ENCODE peak calls at places on chromosomes 13 and 19, in five cellular contexts. S is fibroblast of lung; T is stimulated activated effector memory CD8-positive, alpha-beta T cell treated with anti-CD3 and anti-CD28 coated beads, Interleukin-12 subunit alpha, Interleukin-12 subunit beta, amount 100 ng/mL, for 72 hours; U is M059J; D is D721Med. R is an unnamed sample.

GRCh38 chr13:106311004-106311403 is 224.5 kb downstream of the EFNB2 start:
- DNase-seq in T (no peak), S (no peak), U (no peak), D (no peak), R (no peak)

GRCh38 chr13:48923376-48923775 is 52.3 kb upstream of the FNDC3A start:
- DNase-seq in T (no peak), U (no peak), D (no peak), S (no peak), R (no peak)

GRCh38 chr19:4557971-4558941 is 1.2 kb downstream of the SEMA6B start:
- DNase-seq in S (no peak), D (peak), T (peak), U (no peak), R (peak)

GRCh38 chr19:40804783-40805242 is 5.8 kb downstream of the EGLN2 start:
- DNase-seq in D (no peak), T (no peak), U (no peak), S (no peak), R (no peak)

GRCh38 chr13:40333238-40333637 is 333.2 kb downstream of the FOXO1 start:
- DNase-seq in D (no peak), U (no peak), S (no peak), T (no peak), R (no peak)

GRCh38 chr19:10690351-10690781 is 10.9 kb upstream of the QTRT1 start:
- DNase-seq in S (peak), T (no peak), U (peak), D (no peak), R (no peak)

GRCh38 chr19:2207991-2208860 is 27.9 kb downstream of the PLEKHJ1 start:
- DNase-seq in T (peak), U (no peak), S (peak), D (no peak), R (no peak)

GRCh38 chr13:40615619-40616018 is 50.8 kb downstream of the FOXO1 start:
- DNase-seq in D (no peak), U (peak), S (no peak), T (peak), R (no peak)

GRCh38 chr13:80312012-80312704 is 28.8 kb downstream of the SPRY2 start:
- DNase-seq in T (no peak), D (no peak), S (no peak), U (no peak), R (no peak)

GRCh38 chr19:53991224-53992113 is at the start of gene CACNG6:
- DNase-seq in D (no peak), S (no peak), U (peak), T (no peak), R (no peak)

GRCh38 chr13:50352720-50353491 is 337.7 kb downstream of the KCNRG start:
- DNase-seq in T (no peak), S (no peak), U (no peak), D (no peak), R (no peak)

GRCh38 chr13:63414247-63414646 is 1998.6 kb upstream of the PCDH20 start:
- DNase-seq in T (no peak), U (no peak), S (no peak), D (no peak), R (no peak)

GRCh38 chr13:94157705-94158218 is 321.7 kb downstream of the DCT start:
- DNase-seq in D (no peak), T (no peak), U (no peak), S (peak), R (no peak)

GRCh38 chr13:26485786-26486185 is 71.7 kb upstream of the WASF3 start:
- DNase-seq in S (no peak), D (no peak), T (no peak), U (no peak), R (no peak)

GRCh38 chr19:447816-448546 is 12.9 kb downstream of the SHC2 start:
- DNase-seq in U (no peak), D (no peak), S (no peak), T (no peak), R (no peak)

GRCh38 chr19:46878613-46879375 is 18.0 kb downstream of the ARHGAP35 start:
- DNase-seq in U (peak), D (no peak), S (peak), T (no peak), R (no peak)

GRCh38 chr19:40302224-40303011 is 17.3 kb upstream of the AKT2 start:
- DNase-seq in S (no peak), T (no peak), D (no peak), U (no peak), R (no peak)

GRCh38 chr19:15251749-15252397 is 19.6 kb upstream of the EPHX3 start:
- DNase-seq in S (peak), T (no peak), D (no peak), U (peak), R (no peak)

GRCh38 chr19:28934626-28935025 is 278.3 kb downstream of the UQCRFS1 start:
- DNase-seq in D (no peak), U (no peak), T (no peak), S (peak), R (no peak)

GRCh38 chr13:31380728-31381127 is 181.0 kb downstream of the B3GLCT start:
- DNase-seq in T (no peak), U (no peak), S (no peak), D (no peak), R (no peak)

GRCh38 chr13:30346789-30347167 is 39.4 kb upstream of the KATNAL1 start:
- DNase-seq in T (no peak), S (no peak), D (no peak), U (no peak), R (no peak)

GRCh38 chr13:30757026-30757425 is 21.7 kb downstream of the ALOX5AP start:
- DNase-seq in U (no peak), D (no peak), T (no peak), S (no peak), R (no peak)

GRCh38 chr19:8034178-8034525 is 18.4 kb upstream of the CCL25 start:
- DNase-seq in D (no peak), U (no peak), T (no peak), S (no peak), R (no peak)

GRCh38 chr19:16575282-16575681 is 3.1 kb upstream of the SLC35E1 start:
- DNase-seq in T (no peak), S (no peak), U (no peak), D (no peak), R (no peak)

GRCh38 chr19:13187419-13187818 is 37.2 kb downstream of the IER2 start:
- DNase-seq in D (no peak), T (no peak), U (no peak), S (no peak), R (no peak)

GRCh38 chr19:34938886-34939285 is 12.2 kb downstream of the ZNF30 start:
- DNase-seq in D (no peak), U (no peak), T (no peak), S (no peak), R (no peak)

GRCh38 chr19:8342684-8343482 is at the start of gene KANK3:
- DNase-seq in S (peak), U (peak), T (peak), D (peak), R (peak)

R was measured in activated B cell treated with CpG ODN at 0.5 μM for 24 hours.